ENCODE peak calls at places on chromosomes 7 and 10, in ten cellular contexts. One of them, this sample, is unnamed. For H3K9me3, the result is how much of the 10 kb centered on the place peaks cover.

GRCh38 chr7:129789652-129790051 is 163.1 kb downstream of the UBE2H start:
- DNase-seq in colonic mucosa: no peak
- DNase-seq in adipocyte: no peak
- DNase-seq in heart right ventricle: no peak
- DNase-seq in adrenal gland: no peak
- DNase-seq in BE2C: no peak
- DNase-seq in mucosa of descending colon: no peak
- DNase-seq in endodermal cell: no peak
- DNase-seq in fibroblast of lung: no peak
- DNase-seq in AG04450: no peak
- DNase-seq in this sample: no peak

GRCh38 chr10:29877798-29878491 is 181.4 kb downstream of the JCAD start:
- DNase-seq in colonic mucosa: no peak
- DNase-seq in adipocyte: no peak
- DNase-seq in heart right ventricle: peak
- DNase-seq in adrenal gland: no peak
- DNase-seq in BE2C: no peak
- DNase-seq in mucosa of descending colon: no peak
- DNase-seq in endodermal cell: no peak
- DNase-seq in fibroblast of lung: no peak
- DNase-seq in AG04450: no peak
- DNase-seq in this sample: no peak

GRCh38 chr7:123580406-123581161 is 21.0 kb upstream of the ASB15 start:
- DNase-seq in colonic mucosa: peak
- DNase-seq in adipocyte: peak
- DNase-seq in heart right ventricle: no peak
- DNase-seq in adrenal gland: no peak
- DNase-seq in BE2C: peak
- DNase-seq in mucosa of descending colon: no peak
- DNase-seq in endodermal cell: peak
- DNase-seq in fibroblast of lung: peak
- DNase-seq in AG04450: no peak
- DNase-seq in this sample: no peak

GRCh38 chr10:90887555-90887954 is 15.8 kb downstream of the RPP30 start:
- DNase-seq in colonic mucosa: peak
- DNase-seq in adipocyte: peak
- DNase-seq in heart right ventricle: no peak
- DNase-seq in adrenal gland: no peak
- DNase-seq in BE2C: no peak
- DNase-seq in mucosa of descending colon: peak
- DNase-seq in endodermal cell: no peak
- DNase-seq in fibroblast of lung: no peak
- DNase-seq in AG04450: no peak
- DNase-seq in this sample: no peak

GRCh38 chr7:105831824-105832535 is 44.4 kb downstream of the ATXN7L1 start:
- DNase-seq in colonic mucosa: no peak
- DNase-seq in adipocyte: no peak
- DNase-seq in heart right ventricle: no peak
- DNase-seq in adrenal gland: no peak
- DNase-seq in BE2C: no peak
- DNase-seq in mucosa of descending colon: no peak
- DNase-seq in endodermal cell: no peak
- DNase-seq in fibroblast of lung: peak
- DNase-seq in AG04450: no peak
- DNase-seq in this sample: no peak

GRCh38 chr10:95360122-95360715 is 69.4 kb upstream of the PDLIM1 start:
- DNase-seq in colonic mucosa: no peak
- DNase-seq in adipocyte: peak
- DNase-seq in heart right ventricle: no peak
- DNase-seq in adrenal gland: no peak
- DNase-seq in BE2C: no peak
- DNase-seq in mucosa of descending colon: no peak
- DNase-seq in endodermal cell: no peak
- DNase-seq in fibroblast of lung: peak
- DNase-seq in AG04450: no peak
- DNase-seq in this sample: no peak

GRCh38 chr10:21497177-21497807 is 28.2 kb downstream of the SKIDA1 start:
- DNase-seq in colonic mucosa: peak
- DNase-seq in adipocyte: peak
- DNase-seq in heart right ventricle: peak
- DNase-seq in adrenal gland: peak
- DNase-seq in BE2C: peak
- DNase-seq in mucosa of descending colon: peak
- DNase-seq in endodermal cell: peak
- DNase-seq in fibroblast of lung: peak
- DNase-seq in AG04450: no peak
- DNase-seq in this sample: no peak

GRCh38 chr10:85612833-85613232 is 753.8 kb downstream of the GRID1 start:
- DNase-seq in colonic mucosa: no peak
- DNase-seq in adipocyte: no peak
- DNase-seq in heart right ventricle: no peak
- DNase-seq in adrenal gland: no peak
- DNase-seq in BE2C: no peak
- DNase-seq in mucosa of descending colon: no peak
- DNase-seq in endodermal cell: peak
- DNase-seq in fibroblast of lung: no peak
- DNase-seq in AG04450: no peak
- DNase-seq in this sample: no peak

GRCh38 chr10:35194906-35195305 is 68.3 kb downstream of the CREM start:
- DNase-seq in colonic mucosa: no peak
- DNase-seq in adipocyte: peak
- DNase-seq in heart right ventricle: no peak
- DNase-seq in adrenal gland: no peak
- DNase-seq in BE2C: no peak
- DNase-seq in mucosa of descending colon: no peak
- DNase-seq in endodermal cell: no peak
- DNase-seq in fibroblast of lung: peak
- DNase-seq in AG04450: peak
- DNase-seq in this sample: no peak

DNA sequence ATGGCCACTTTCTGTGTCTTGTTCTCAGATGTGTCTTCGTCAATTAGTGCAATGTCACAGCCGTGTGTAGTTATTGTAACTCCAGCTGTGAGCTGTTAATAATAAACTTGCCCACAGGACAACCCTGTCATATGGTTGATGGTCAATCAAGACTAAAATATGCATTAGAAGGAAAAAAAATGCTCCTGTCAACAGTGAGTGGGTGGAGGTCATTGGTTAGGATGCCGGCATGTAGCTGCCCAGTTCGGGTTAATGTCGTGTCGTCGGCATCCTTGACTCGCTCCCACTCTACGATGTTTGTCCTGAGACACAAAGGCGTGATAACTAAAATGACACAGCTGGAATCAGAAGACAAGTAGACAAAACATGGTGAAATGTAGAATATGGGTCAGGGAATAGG is 442.8 kb upstream of the NPVF start:
- DNase-seq in colonic mucosa: no peak
- DNase-seq in adipocyte: no peak
- DNase-seq in heart right ventricle: no peak
- DNase-seq in adrenal gland: no peak
- DNase-seq in BE2C: no peak
- DNase-seq in mucosa of descending colon: no peak
- DNase-seq in endodermal cell: no peak
- DNase-seq in fibroblast of lung: peak
- DNase-seq in AG04450: no peak
- DNase-seq in this sample: no peak
- H3K4me3 ChIP-seq in colonic mucosa: no peak
- H3K4me3 ChIP-seq in adipocyte: no peak
- H3K4me3 ChIP-seq in heart right ventricle: no peak
- H3K4me3 ChIP-seq in adrenal gland: no peak
- H3K4me3 ChIP-seq in BE2C: no peak
- H3K4me3 ChIP-seq in mucosa of descending colon: no peak
- H3K4me3 ChIP-seq in endodermal cell: no peak
- H3K4me3 ChIP-seq in fibroblast of lung: no peak
- H3K4me3 ChIP-seq in AG04450: no peak
- H3K4me3 ChIP-seq in this sample: no peak

DNA sequence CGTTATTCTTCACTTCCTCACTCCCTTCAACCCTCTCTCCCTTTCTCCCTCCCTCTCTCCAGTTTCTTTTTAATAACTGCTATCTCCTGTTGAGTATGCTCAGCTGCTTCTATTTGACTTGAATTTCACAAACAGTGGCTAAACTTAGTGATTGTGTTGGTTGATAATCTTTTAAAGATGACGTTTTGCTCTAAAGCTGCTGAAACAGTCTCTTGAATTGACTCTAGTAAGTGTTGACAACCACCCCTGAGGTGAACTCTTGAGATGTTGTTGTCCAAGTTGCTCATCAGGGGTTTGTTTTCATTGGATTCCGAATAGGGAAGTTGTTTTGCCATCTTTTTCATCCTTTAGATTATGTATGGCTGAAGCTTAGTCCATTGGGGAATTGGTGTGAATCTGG is 176.2 kb downstream of the TWIST1 start:
- DNase-seq in colonic mucosa: no peak
- DNase-seq in adipocyte: no peak
- DNase-seq in heart right ventricle: no peak
- DNase-seq in adrenal gland: no peak
- DNase-seq in BE2C: no peak
- DNase-seq in mucosa of descending colon: no peak
- DNase-seq in endodermal cell: peak
- DNase-seq in fibroblast of lung: no peak
- DNase-seq in AG04450: no peak
- DNase-seq in this sample: no peak
- H3K9me3 ChIP-seq in colonic mucosa: under half
- H3K9me3 ChIP-seq in adipocyte: under half
- H3K9me3 ChIP-seq in heart right ventricle: under half
- H3K9me3 ChIP-seq in adrenal gland: under half
- H3K9me3 ChIP-seq in BE2C: under half
- H3K9me3 ChIP-seq in mucosa of descending colon: under half
- H3K9me3 ChIP-seq in endodermal cell: under half
- H3K9me3 ChIP-seq in fibroblast of lung: under half
- H3K9me3 ChIP-seq in AG04450: under half
- H3K9me3 ChIP-seq in this sample: under half

DNA sequence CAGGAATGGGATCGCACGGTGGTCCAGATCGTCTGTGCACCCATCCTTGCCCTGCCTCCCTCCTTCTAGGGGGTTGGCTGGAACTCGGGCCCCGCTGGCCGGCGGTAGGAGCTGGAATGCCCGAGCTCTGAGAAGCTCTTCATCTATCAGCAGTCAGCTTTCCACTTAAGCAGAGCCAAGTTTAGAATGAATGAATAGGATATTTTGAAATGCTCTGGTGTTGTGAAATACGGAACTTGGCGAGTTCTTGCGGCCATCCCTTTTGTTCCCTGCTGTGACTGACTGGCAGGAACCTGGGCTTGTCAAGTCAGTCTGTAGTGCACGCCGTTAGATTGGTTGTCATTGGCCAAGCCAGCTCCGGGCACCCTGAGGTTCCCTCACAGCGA is 33.3 kb downstream of the FOXK1 start:
- DNase-seq in colonic mucosa: no peak
- DNase-seq in adipocyte: peak
- DNase-seq in heart right ventricle: peak
- DNase-seq in adrenal gland: peak
- DNase-seq in BE2C: no peak
- DNase-seq in mucosa of descending colon: no peak
- DNase-seq in endodermal cell: no peak
- DNase-seq in fibroblast of lung: peak
- DNase-seq in AG04450: peak
- DNase-seq in this sample: no peak
- H3K4me3 ChIP-seq in colonic mucosa: no peak
- H3K4me3 ChIP-seq in adipocyte: peak
- H3K4me3 ChIP-seq in heart right ventricle: peak
- H3K4me3 ChIP-seq in adrenal gland: no peak
- H3K4me3 ChIP-seq in BE2C: no peak
- H3K4me3 ChIP-seq in mucosa of descending colon: no peak
- H3K4me3 ChIP-seq in endodermal cell: no peak
- H3K4me3 ChIP-seq in fibroblast of lung: peak
- H3K4me3 ChIP-seq in AG04450: peak
- H3K4me3 ChIP-seq in this sample: no peak

GRCh38 chr7:157903715-157904114 is 566.9 kb downstream of the DNAJB6 start:
- DNase-seq in colonic mucosa: no peak
- DNase-seq in adipocyte: no peak
- DNase-seq in heart right ventricle: no peak
- DNase-seq in adrenal gland: no peak
- DNase-seq in BE2C: no peak
- DNase-seq in mucosa of descending colon: no peak
- DNase-seq in endodermal cell: peak
- DNase-seq in fibroblast of lung: no peak
- DNase-seq in AG04450: no peak
- DNase-seq in this sample: no peak
- H3K9me3 ChIP-seq in colonic mucosa: under half
- H3K9me3 ChIP-seq in adipocyte: under half
- H3K9me3 ChIP-seq in heart right ventricle: under half
- H3K9me3 ChIP-seq in adrenal gland: under half
- H3K9me3 ChIP-seq in BE2C: under half
- H3K9me3 ChIP-seq in mucosa of descending colon: under half
- H3K9me3 ChIP-seq in endodermal cell: half or more
- H3K9me3 ChIP-seq in fibroblast of lung: under half
- H3K9me3 ChIP-seq in AG04450: half or more
- H3K9me3 ChIP-seq in this sample: under half

GRCh38 chr10:12539350-12540164 is 190.2 kb downstream of the CAMK1D start:
- DNase-seq in colonic mucosa: no peak
- DNase-seq in adipocyte: peak
- DNase-seq in heart right ventricle: no peak
- DNase-seq in adrenal gland: no peak
- DNase-seq in BE2C: no peak
- DNase-seq in mucosa of descending colon: no peak
- DNase-seq in endodermal cell: peak
- DNase-seq in fibroblast of lung: no peak
- DNase-seq in AG04450: no peak
- DNase-seq in this sample: no peak
- H3K4me3 ChIP-seq in colonic mucosa: no peak
- H3K4me3 ChIP-seq in adipocyte: peak
- H3K4me3 ChIP-seq in heart right ventricle: no peak
- H3K4me3 ChIP-seq in adrenal gland: no peak
- H3K4me3 ChIP-seq in BE2C: no peak
- H3K4me3 ChIP-seq in mucosa of descending colon: no peak
- H3K4me3 ChIP-seq in endodermal cell: no peak
- H3K4me3 ChIP-seq in fibroblast of lung: no peak
- H3K4me3 ChIP-seq in AG04450: no peak
- H3K4me3 ChIP-seq in this sample: no peak

GRCh38 chr7:125462615-125463014 is 533.0 kb upstream of the POT1 start:
- DNase-seq in colonic mucosa: no peak
- DNase-seq in adipocyte: no peak
- DNase-seq in heart right ventricle: no peak
- DNase-seq in adrenal gland: no peak
- DNase-seq in BE2C: no peak
- DNase-seq in mucosa of descending colon: no peak
- DNase-seq in endodermal cell: no peak
- DNase-seq in fibroblast of lung: no peak
- DNase-seq in AG04450: no peak
- DNase-seq in this sample: no peak

GRCh38 chr7:125459038-125459437 is 529.4 kb upstream of the POT1 start:
- DNase-seq in colonic mucosa: no peak
- DNase-seq in adipocyte: no peak
- DNase-seq in heart right ventricle: no peak
- DNase-seq in adrenal gland: no peak
- DNase-seq in BE2C: no peak
- DNase-seq in mucosa of descending colon: no peak
- DNase-seq in endodermal cell: no peak
- DNase-seq in fibroblast of lung: no peak
- DNase-seq in AG04450: no peak
- DNase-seq in this sample: no peak
- H3K9me3 ChIP-seq in colonic mucosa: under half
- H3K9me3 ChIP-seq in adipocyte: under half
- H3K9me3 ChIP-seq in heart right ventricle: under half
- H3K9me3 ChIP-seq in adrenal gland: under half
- H3K9me3 ChIP-seq in BE2C: under half
- H3K9me3 ChIP-seq in mucosa of descending colon: under half
- H3K9me3 ChIP-seq in endodermal cell: under half
- H3K9me3 ChIP-seq in fibroblast of lung: under half
- H3K9me3 ChIP-seq in AG04450: under half
- H3K9me3 ChIP-seq in this sample: under half